ENCODE peak calls at places on chromosomes 3 and 15, in seven cellular contexts. Q is HEK293T; X is stromal cell of bone marrow; K is A549; C is lower leg skin; D is AG20443; V is activated T-helper 1 cell treated with anti-CD3 and anti-CD28 coated beads, Interleukin-12 subunit alpha, Interleukin-12 subunit beta, Interleukin-2, Interleukin-4 antibody, amounts not matched to agents 30 ng/mL and 10 ng/mL and 1 ng/mL, durations not matched to agents 14 hours and 24 hours and 36 hours. S is an unnamed sample.

GRCh38 chr3:188788621-188789081 is 383.1 kb upstream of the TPRG1 start:
- DNase-seq in Q (no peak), X (peak), K (no peak), C (no peak), D (peak), V (peak), S (peak)

GRCh38 chr15:57427367-57427821 is 51.1 kb downstream of the CGNL1 start:
- DNase-seq in Q (no peak), X (peak), K (peak), C (no peak), D (peak), V (no peak), S (no peak)

GRCh38 chr3:157493627-157494550 is 9.3 kb downstream of the VEPH1 start:
- DNase-seq in Q (peak), X (peak), K (peak), C (no peak), D (peak), V (no peak), S (no peak)

GRCh38 chr3:14876942-14877341 is 58.2 kb downstream of the FGD5 start:
- DNase-seq in Q (no peak), X (peak), K (peak), C (peak), D (peak), V (no peak), S (no peak)

GRCh38 chr3:10173926-10174435 is 9.3 kb downstream of the IRAK2 start:
- DNase-seq in Q (no peak), X (peak), K (peak), C (peak), D (peak), V (no peak), S (no peak)

GRCh38 chr3:20739814-20740213 is 553.8 kb upstream of the SGO1 start:
- DNase-seq in Q (no peak), X (no peak), K (no peak), C (no peak), D (no peak), V (no peak), S (no peak)

GRCh38 chr3:104908761-104909160 is 457.9 kb upstream of the ALCAM start:
- DNase-seq in Q (no peak), X (no peak), K (no peak), C (no peak), D (no peak), V (no peak), S (no peak)

GRCh38 chr3:49636883-49637609 is 37.1 kb upstream of the APEH start:
- DNase-seq in Q (no peak), X (no peak), K (no peak), C (no peak), D (no peak), V (no peak), S (no peak)

GRCh38 chr3:65669163-65669875 is 369.4 kb downstream of the MAGI1 start:
- DNase-seq in Q (no peak), X (peak), K (no peak), C (no peak), D (no peak), V (no peak), S (no peak)

GRCh38 chr15:79008666-79009065 is 63.8 kb upstream of the CTSH start:
- DNase-seq in Q (no peak), X (no peak), K (no peak), C (no peak), D (no peak), V (no peak), S (no peak)

GRCh38 chr3:187746479-187747335 is 1.4 kb upstream of the BCL6 start:
- DNase-seq in Q (no peak), X (no peak), K (no peak), C (no peak), D (no peak), V (no peak), S (no peak)

GRCh38 chr3:67290424-67290823 is 292.3 kb downstream of the KBTBD8 start:
- DNase-seq in Q (no peak), X (no peak), K (no peak), C (no peak), D (no peak), V (no peak), S (no peak)

GRCh38 chr3:197445886-197446631 is 109.7 kb downstream of the BDH1 start:
- DNase-seq in Q (no peak), X (no peak), K (no peak), C (no peak), D (no peak), V (no peak), S (no peak)

GRCh38 chr15:75349851-75350588 is 3.2 kb downstream of the NEIL1 start:
- DNase-seq in Q (no peak), X (no peak), K (no peak), C (no peak), D (no peak), V (peak), S (peak)

GRCh38 chr3:116669576-116669975 is 40.0 kb upstream of the TUSC7 start:
- DNase-seq in Q (no peak), X (no peak), K (no peak), C (no peak), D (no peak), V (no peak), S (no peak)

GRCh38 chr3:149732234-149732633 is 20.1 kb downstream of the COMMD2 start:
- DNase-seq in Q (no peak), X (no peak), K (no peak), C (no peak), D (no peak), V (no peak), S (no peak)

GRCh38 chr3:72446406-72447058 is 401.7 kb downstream of the SHQ1 start:
- DNase-seq in Q (peak), X (no peak), K (no peak), C (peak), D (no peak), V (peak), S (no peak)

GRCh38 chr3:38372214-38372601 is 25.6 kb downstream of the XYLB start:
- DNase-seq in Q (no peak), X (no peak), K (no peak), C (peak), D (no peak), V (no peak), S (no peak)

GRCh38 chr3:171821061-171821460 is 10.8 kb upstream of the PLD1 start:
- DNase-seq in Q (no peak), X (no peak), K (no peak), C (no peak), D (no peak), V (no peak), S (no peak)

GRCh38 chr15:62153228-62153627 is 11.9 kb downstream of the C2CD4B start:
- DNase-seq in Q (no peak), X (no peak), K (no peak), C (no peak), D (no peak), V (no peak), S (no peak)

GRCh38 chr3:38267689-38268477 is 2.3 kb downstream of the SLC22A13 start:
- DNase-seq in Q (no peak), X (no peak), K (no peak), C (no peak), D (no peak), V (no peak), S (no peak)

GRCh38 chr15:45118996-45119395 is 4.9 kb downstream of the DUOXA2 start:
- DNase-seq in Q (no peak), X (no peak), K (no peak), C (no peak), D (no peak), V (no peak), S (no peak)

S was measured in CD4-positive, alpha-beta T cell.